ENCODE peak calls at places on chromosomes 3 and 15, in nine cellular contexts. J, S, O, H, R, E, M, C and F are unnamed samples.

GRCh38 chr15:87604857-87605446 is 651.6 kb downstream of the NTRK3 start:
- DNase-seq in O (peak; percentile 59), J (peak; percentile 10), H (peak; percentile 20), E (no peak), R (peak; percentile 43), M (no peak), C (no peak), S (no peak), F (no peak)

GRCh38 chr3:39721076-39721475 is 88.3 kb upstream of the MYRIP start:
- DNase-seq in C (no peak), M (no peak), O (no peak), E (no peak), S (no peak), R (no peak), J (no peak), H (no peak), F (no peak)

GRCh38 chr3:127088511-127089430 is 104.2 kb upstream of the PRR23E start:
- DNase-seq in R (no peak), O (no peak), C (no peak), S (no peak), E (no peak), H (peak; percentile 88), M (no peak), J (no peak), F (no peak)

GRCh38 chr15:101600024-101600423 is 52.2 kb downstream of the TM2D3 start:
- DNase-seq in M (no peak), C (no peak), O (no peak), J (no peak), H (no peak), E (no peak), R (peak; percentile 78), S (no peak), F (no peak)

GRCh38 chr15:42384597-42384996 is 25.3 kb downstream of the CAPN3 start:
- DNase-seq in H (peak; percentile 91), O (no peak), R (no peak), M (no peak), J (no peak), E (no peak), S (no peak), C (no peak), F (no peak)

GRCh38 chr3:138939563-138940241 is 7.2 kb downstream of the FOXL2 start:
- DNase-seq in E (no peak), O (no peak), J (no peak), H (peak; percentile 63), S (no peak), M (peak; percentile 73), C (no peak), R (no peak), F (no peak)

GRCh38 chr3:58158427-58159153 is 52.2 kb downstream of the DNASE1L3 start:
- DNase-seq in H (no peak), E (no peak), J (no peak), R (no peak), O (no peak), M (no peak), C (no peak), S (no peak), F (no peak)

GRCh38 chr15:99403597-99403996 is 152.3 kb downstream of the LRRC28 start:
- DNase-seq in C (no peak), H (peak; percentile 23), M (no peak), O (no peak), S (no peak), J (no peak), E (no peak), R (no peak), F (no peak)

GRCh38 chr3:49017978-49018706 is at the start of gene DALRD3:
- DNase-seq in E (no peak), S (no peak), J (no peak), H (peak; percentile 82), R (peak; percentile 77), C (peak; percentile 64), O (no peak), M (peak; percentile 80), F (no peak)

GRCh38 chr15:75687486-75688277 is 25.0 kb downstream of the CSPG4 start:
- DNase-seq in E (no peak), H (no peak), J (no peak), S (no peak), R (no peak), M (no peak), O (no peak), C (no peak), F (no peak)

GRCh38 chr3:125061170-125061569 is 5.4 kb upstream of the HEG1 start:
- DNase-seq in R (no peak), C (no peak), J (no peak), M (no peak), O (no peak), H (no peak), S (no peak), E (no peak), F (no peak)

GRCh38 chr15:60814062-60814461 is 335.1 kb upstream of the ICE2 start:
- DNase-seq in H (no peak), E (no peak), M (no peak), J (no peak), C (no peak), O (no peak), R (no peak), S (no peak), F (no peak)

GRCh38 chr15:60633426-60633968 is 154.6 kb upstream of the ICE2 start:
- DNase-seq in H (no peak), O (no peak), S (no peak), M (no peak), R (peak; percentile 53), J (no peak), E (no peak), C (no peak), F (no peak)

GRCh38 chr3:132669256-132669777 is 9.2 kb downstream of the UBA5 start:
- DNase-seq in O (no peak), H (no peak), M (no peak), C (no peak), E (no peak), R (no peak), J (no peak), S (no peak), F (no peak)

GRCh38 chr15:51076898-51077564 is 17.7 kb downstream of the TNFAIP8L3 start:
- DNase-seq in S (no peak), E (no peak), O (no peak), R (no peak), H (peak; percentile 54), J (no peak), C (no peak), M (peak; percentile 57), F (peak; percentile 59)

GRCh38 chr3:53688989-53689388 is 157.2 kb downstream of the CHDH start:
- DNase-seq in C (no peak), O (no peak), E (no peak), M (no peak), R (no peak), H (peak; percentile 38), S (no peak), J (no peak), F (no peak)

GRCh38 chr3:172090035-172090434 is 50.7 kb downstream of the FNDC3B start:
- DNase-seq in E (no peak), O (no peak), H (no peak), J (no peak), M (no peak), C (no peak), R (no peak), S (no peak), F (no peak)

GRCh38 chr3:117252208-117252607 is 542.6 kb downstream of the TUSC7 start:
- DNase-seq in C (no peak), O (no peak), H (no peak), E (no peak), R (no peak), J (peak; percentile 23), S (no peak), M (no peak), F (peak; percentile 8)

GRCh38 chr3:45796902-45797637 is 734 bp upstream of the SLC6A20 start:
- DNase-seq in S (no peak), R (no peak), C (no peak), O (no peak), M (no peak), H (no peak), E (no peak), J (no peak), F (no peak)

GRCh38 chr3:141332436-141332835 is 35.9 kb upstream of the ZBTB38 start:
- DNase-seq in J (no peak), M (no peak), O (no peak), E (no peak), S (no peak), R (no peak), C (no peak), H (no peak), F (no peak)

GRCh38 chr15:67186226-67186649 is 68.2 kb downstream of the AAGAB start:
- DNase-seq in M (peak; percentile 29), J (no peak), O (no peak), R (no peak), S (no peak), H (no peak), E (no peak), C (no peak), F (no peak)

GRCh38 chr3:169661567-169662214 is 1.8 kb downstream of the MECOM start:
- DNase-seq in E (no peak), O (no peak), J (peak; percentile 13), H (peak; percentile 77), R (peak; percentile 23), M (peak; percentile 75), C (no peak), S (no peak), F (no peak)

GRCh38 chr15:52382647-52383046 is 87.0 kb upstream of the MYO5C start:
- DNase-seq in S (no peak), O (no peak), J (no peak), R (no peak), H (no peak), C (no peak), M (no peak), E (no peak), F (no peak)

GRCh38 chr15:88376574-88377174 is 90.5 kb downstream of the MRPL46 start:
- DNase-seq in R (no peak), M (no peak), J (no peak), O (no peak), E (no peak), H (no peak), S (no peak), C (no peak), F (no peak)

GRCh38 chr3:134617608-134618472 is 33.0 kb downstream of the KY start:
- DNase-seq in R (no peak), M (peak; percentile 29), S (no peak), C (no peak), J (no peak), E (no peak), H (no peak), O (no peak), F (no peak)

GRCh38 chr3:169323580-169324453 is 339.7 kb downstream of the MECOM start:
- DNase-seq in J (no peak), C (no peak), S (no peak), E (peak; percentile 44), H (no peak), R (no peak), M (no peak), O (no peak), F (no peak)

GRCh38 chr15:74863239-74864056 is 9.7 kb downstream of the SCAMP2 start:
- DNase-seq in R (no peak), C (no peak), H (no peak), M (no peak), J (peak; percentile 44), S (no peak), E (no peak), O (no peak), F (no peak)

GRCh38 chr3:33131328-33132018 is 17.7 kb downstream of the CRTAP start:
- DNase-seq in H (peak; percentile 87), S (no peak), E (peak; percentile 41), O (peak; percentile 79), J (peak; percentile 49), R (peak; percentile 60), M (peak; percentile 60), C (no peak), F (peak; percentile 52)

GRCh38 chr3:77489216-77489615 is 449.3 kb downstream of the ROBO2 start:
- DNase-seq in O (no peak), S (no peak), R (no peak), H (no peak), E (no peak), C (no peak), J (no peak), M (no peak), F (no peak)

GRCh38 chr3:101677436-101678286 is 729 bp upstream of the ZBTB11 start:
- DNase-seq in E (no peak), H (peak; percentile 62), M (peak; percentile 56), O (no peak), S (no peak), C (no peak), J (no peak), R (no peak), F (no peak)

GRCh38 chr15:35657679-35658201 is 111.8 kb upstream of the DPH6 start:
- DNase-seq in S (no peak), O (no peak), M (no peak), J (no peak), H (no peak), C (no peak), R (no peak), E (no peak), F (peak; percentile 74)